ENCODE peak calls at places on chromosomes 12 and 14, in seven cellular contexts. V is fibroblast of lung, C is HepG2, N is astrocyte, S is mammary epithelial cell, X is neural progenitor cell, H is HCT116. E is an unnamed sample.
A peak's percentile ranks its signal among the peaks of the same experiment; 100 is the strongest.

GRCh38 chr14:63362305-63362914 is 43.7 kb upstream of the GPHB5 start:
- DNase-seq in X (peak; percentile 50), C (no peak), H (no peak), S (no peak), V (no peak), N (no peak), E (no peak)

GRCh38 chr12:70910666-70911065 is 9.9 kb downstream of the PTPRR start:
- DNase-seq in N (no peak), X (no peak), V (no peak), S (no peak), H (no peak), C (no peak), E (no peak)

GRCh38 chr14:104392396-104393198 is 187.0 kb upstream of the C14orf180 start:
- DNase-seq in X (no peak), H (no peak), C (no peak), S (no peak), N (no peak), V (no peak), E (no peak)

GRCh38 chr12:124621296-124621660 is 53.9 kb upstream of the NCOR2 start:
- DNase-seq in N (peak; percentile 90), X (no peak), S (no peak), V (peak; percentile 93), C (no peak), H (no peak), E (no peak)

GRCh38 chr14:59126714-59127436 is 61.6 kb upstream of the DAAM1 start:
- DNase-seq in S (peak; percentile 39), H (peak; percentile 61), V (peak; percentile 51), X (peak; percentile 71), N (peak; percentile 28), C (peak; percentile 61), E (peak; percentile 28)

GRCh38 chr12:67816269-67816668 is 167.7 kb downstream of the DYRK2 start:
- DNase-seq in C (no peak), N (no peak), V (no peak), S (no peak), X (no peak), H (no peak), E (no peak)

GRCh38 chr14:82341386-82341785 is 807.7 kb upstream of the SEL1L start:
- DNase-seq in V (no peak), N (no peak), H (no peak), C (no peak), S (no peak), X (no peak), E (no peak)

GRCh38 chr12:90510948-90511347 is 444.0 kb downstream of the CCER1 start:
- DNase-seq in H (no peak), S (peak; percentile 47), N (peak; percentile 48), V (peak; percentile 65), X (no peak), C (no peak), E (no peak)

GRCh38 chr14:83533734-83534133 is 1996.2 kb upstream of the FLRT2 start:
- DNase-seq in V (no peak), X (no peak), S (no peak), C (no peak), N (no peak), H (no peak), E (no peak)

GRCh38 chr12:3034067-3034750 is 43.0 kb upstream of the TSPAN9 start:
- DNase-seq in S (peak; percentile 46), V (peak; percentile 57), H (peak; percentile 31), C (peak; percentile 55), X (peak; percentile 83), N (peak; percentile 41), E (no peak)

GRCh38 chr14:72104011-72104613 is 171.9 kb downstream of the RGS6 start:
- DNase-seq in V (no peak), C (no peak), N (no peak), S (no peak), H (peak; percentile 3), X (peak; percentile 45), E (no peak)

GRCh38 chr12:3137268-3137761 is 60.1 kb downstream of the TSPAN9 start:
- DNase-seq in H (no peak), V (peak; percentile 26), N (no peak), X (peak; percentile 46), S (no peak), C (no peak), E (no peak)

GRCh38 chr12:106068296-106068695 is 70.5 kb downstream of the NUAK1 start:
- DNase-seq in N (no peak), V (no peak), C (no peak), S (no peak), H (no peak), X (no peak), E (no peak)

GRCh38 chr14:70014696-70015095 is 135.5 kb downstream of the SMOC1 start:
- DNase-seq in V (no peak), H (no peak), S (no peak), X (no peak), C (no peak), N (no peak), E (no peak)

GRCh38 chr12:85711735-85712390 is 124.3 kb downstream of the RASSF9 start:
- DNase-seq in V (no peak), N (no peak), C (no peak), H (no peak), X (no peak), S (no peak), E (no peak)

GRCh38 chr14:92280554-92281262 is 42.3 kb upstream of the SLC24A4 start:
- DNase-seq in S (no peak), C (no peak), X (no peak), H (no peak), V (no peak), N (no peak), E (no peak)

GRCh38 chr14:79705126-79705894 is 506.0 kb downstream of the DIO2 start:
- DNase-seq in H (no peak), S (no peak), X (no peak), C (no peak), N (no peak), V (no peak), E (no peak)

GRCh38 chr14:22973217-22974032 is 8.9 kb downstream of the AJUBA start:
- DNase-seq in X (peak; percentile 69), S (peak; percentile 57), H (no peak), V (peak; percentile 43), C (peak; percentile 82), N (no peak), E (no peak)

GRCh38 chr12:6067152-6067916 is 57.1 kb downstream of the VWF start:
- DNase-seq in N (no peak), X (peak; percentile 72), C (peak; percentile 56), H (peak; percentile 76), S (no peak), V (no peak), E (no peak)

GRCh38 chr12:96506776-96507175 is 17.4 kb downstream of the CFAP54 start:
- DNase-seq in X (no peak), N (no peak), C (no peak), S (no peak), V (no peak), H (no peak), E (no peak)

GRCh38 chr14:61573748-61574513 is 121.4 kb upstream of the HIF1A start:
- DNase-seq in H (no peak), S (peak; percentile 93), V (peak; percentile 81), X (no peak), C (no peak), N (peak; percentile 74), E (no peak)

GRCh38 chr14:25150401-25150800 is 100.5 kb upstream of the STXBP6 start:
- DNase-seq in X (no peak), V (peak; percentile 72), C (no peak), N (peak; percentile 58), H (no peak), S (peak; percentile 33), E (no peak)

GRCh38 chr14:102731871-102732800 is 45.1 kb upstream of the TRAF3 start:
- DNase-seq in C (no peak), X (no peak), N (no peak), S (no peak), H (no peak), V (no peak), E (no peak)

GRCh38 chr14:54329082-54329695 is 67.6 kb upstream of the CDKN3 start:
- DNase-seq in H (peak; percentile 29), C (peak; percentile 65), V (peak; percentile 72), X (peak; percentile 93), S (peak; percentile 51), N (peak; percentile 56), E (peak; percentile 20)

GRCh38 chr14:104211741-104212140 is 73.4 kb downstream of the KIF26A start:
- DNase-seq in V (no peak), C (no peak), S (no peak), H (no peak), N (no peak), X (no peak), E (no peak)

GRCh38 chr12:119758695-119759094 is 90.8 kb downstream of the PRKAB1 start:
- DNase-seq in N (no peak), C (no peak), S (no peak), H (no peak), V (no peak), X (no peak), E (no peak)
- H3K36me3 ChIP-seq in N (peaks cover 18% of the 10 kb centered on the region), C (peaks cover 46% of the 10 kb centered on the region), S (peaks cover 15% of the 10 kb centered on the region), H (peaks cover 37% of the 10 kb centered on the region), V (peaks cover 9% of the 10 kb centered on the region), X (peaks cover 3% of the 10 kb centered on the region), E (peaks cover 39% of the 10 kb centered on the region)

DNA sequence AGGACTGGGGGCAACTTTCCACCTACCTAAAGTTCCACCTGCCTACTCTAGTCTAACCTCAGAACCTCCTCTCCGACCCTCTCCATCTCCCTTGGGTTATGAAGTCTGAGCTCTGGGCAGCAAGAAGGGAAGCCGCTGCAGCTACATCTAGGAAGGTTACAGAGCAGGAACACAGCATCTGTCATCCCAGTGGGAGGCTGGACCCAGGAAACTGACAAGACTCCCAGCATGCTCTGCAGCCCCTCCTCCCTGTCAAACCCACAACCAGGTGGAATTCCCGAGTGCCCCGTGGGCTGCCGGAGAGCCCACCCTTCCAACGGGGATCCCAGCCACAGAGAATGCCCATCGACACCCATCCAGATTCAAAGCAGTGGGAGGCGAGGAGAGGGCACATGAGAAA is 2.1 kb downstream of the TESC start:
- DNase-seq in C (no peak), S (no peak), V (no peak), X (no peak), N (no peak), H (no peak), E (no peak)
- H3K9ac ChIP-seq in C (peak overlapping the region; percentile 76), S (no peak overlapping the region), V (no peak overlapping the region), X (no peak overlapping the region), N (no peak overlapping the region), H (no peak overlapping the region), E (no peak overlapping the region)

GRCh38 chr12:114671664-114672476 is 12.1 kb downstream of the TBX3 start:
- DNase-seq in C (no peak), S (peak; percentile 56), H (no peak), V (no peak), X (peak; percentile 75), N (no peak), E (no peak)
- TF ChIP-seq EZH2 in C (no peak), S (no peak), H (no peak), V (no peak), X (peak; percentile 97), N (peak; percentile 48), E (no peak)

GRCh38 chr12:131755305-131756113 is 44.6 kb downstream of the SFSWAP start:
- DNase-seq in C (peak; percentile 61), H (peak; percentile 47), X (peak; percentile 45), N (no peak), V (no peak), S (no peak), E (no peak)
- H3K36me3 ChIP-seq in C (peaks cover 74% of the 10 kb centered on the region), H (peaks cover 51% of the 10 kb centered on the region), X (no peaks in the 10 kb centered on the region), N (peaks cover 29% of the 10 kb centered on the region), V (peaks cover 22% of the 10 kb centered on the region), S (peaks cover 29% of the 10 kb centered on the region), E (peaks cover 62% of the 10 kb centered on the region)

E was measured in SK-N-MC.